ENCODE peak calls at places on chromosome 15, in seven cellular contexts. One of them, this sample, is unnamed.

GRCh38 chr15:57245130-57245529 is 131.2 kb upstream of the CGNL1 start:
- DNase-seq in cardiac muscle cell: peak
- DNase-seq in astrocyte: no peak
- DNase-seq in psoas muscle: no peak
- DNase-seq in A549: no peak
- DNase-seq in AG04450: no peak
- DNase-seq in heart right ventricle: no peak
- DNase-seq in this sample: no peak

GRCh38 chr15:80875568-80875967 is 96.4 kb downstream of the CEMIP start:
- DNase-seq in psoas muscle: peak
- DNase-seq in heart right ventricle: peak
- DNase-seq in A549: no peak
- DNase-seq in cardiac muscle cell: no peak
- DNase-seq in astrocyte: peak
- DNase-seq in AG04450: no peak
- DNase-seq in this sample: peak

GRCh38 chr15:28103831-28104230 is 4.7 kb upstream of the OCA2 start:
- DNase-seq in psoas muscle: no peak
- DNase-seq in A549: no peak
- DNase-seq in cardiac muscle cell: no peak
- DNase-seq in astrocyte: no peak
- DNase-seq in heart right ventricle: no peak
- DNase-seq in AG04450: no peak
- DNase-seq in this sample: no peak

GRCh38 chr15:72161351-72162132 is 36.0 kb downstream of the GRAMD2A start:
- DNase-seq in A549: no peak
- DNase-seq in cardiac muscle cell: no peak
- DNase-seq in heart right ventricle: no peak
- DNase-seq in psoas muscle: no peak
- DNase-seq in astrocyte: no peak
- DNase-seq in AG04450: no peak
- DNase-seq in this sample: no peak

GRCh38 chr15:31332681-31333071 is 6.0 kb downstream of the KLF13 start:
- DNase-seq in A549: no peak
- DNase-seq in psoas muscle: no peak
- DNase-seq in cardiac muscle cell: no peak
- DNase-seq in astrocyte: no peak
- DNase-seq in heart right ventricle: no peak
- DNase-seq in AG04450: no peak
- DNase-seq in this sample: no peak

GRCh38 chr15:38168472-38169057 is 84.1 kb upstream of the SPRED1 start:
- DNase-seq in psoas muscle: no peak
- DNase-seq in cardiac muscle cell: no peak
- DNase-seq in heart right ventricle: no peak
- DNase-seq in A549: no peak
- DNase-seq in AG04450: no peak
- DNase-seq in astrocyte: no peak
- DNase-seq in this sample: no peak

GRCh38 chr15:30990451-30991300 is 752 bp downstream of the MTMR10 start:
- DNase-seq in heart right ventricle: no peak
- DNase-seq in astrocyte: peak
- DNase-seq in A549: no peak
- DNase-seq in cardiac muscle cell: no peak
- DNase-seq in AG04450: no peak
- DNase-seq in psoas muscle: no peak
- DNase-seq in this sample: no peak

GRCh38 chr15:85858586-85859375 is 64.1 kb upstream of the KLHL25 start:
- DNase-seq in cardiac muscle cell: peak
- DNase-seq in AG04450: no peak
- DNase-seq in psoas muscle: peak
- DNase-seq in astrocyte: peak
- DNase-seq in A549: peak
- DNase-seq in heart right ventricle: peak
- DNase-seq in this sample: peak

GRCh38 chr15:74265046-74265639 is 29.0 kb downstream of the CCDC33 start:
- DNase-seq in heart right ventricle: peak
- DNase-seq in A549: no peak
- DNase-seq in psoas muscle: peak
- DNase-seq in AG04450: no peak
- DNase-seq in astrocyte: peak
- DNase-seq in cardiac muscle cell: peak
- DNase-seq in this sample: no peak

GRCh38 chr15:28954466-28955159 is 68.8 kb downstream of the APBA2 start:
- DNase-seq in cardiac muscle cell: no peak
- DNase-seq in heart right ventricle: no peak
- DNase-seq in AG04450: no peak
- DNase-seq in astrocyte: no peak
- DNase-seq in psoas muscle: no peak
- DNase-seq in A549: no peak
- DNase-seq in this sample: no peak

GRCh38 chr15:35719964-35720507 is 174.1 kb upstream of the DPH6 start:
- DNase-seq in psoas muscle: no peak
- DNase-seq in AG04450: no peak
- DNase-seq in astrocyte: peak
- DNase-seq in cardiac muscle cell: no peak
- DNase-seq in A549: no peak
- DNase-seq in heart right ventricle: no peak
- DNase-seq in this sample: no peak

GRCh38 chr15:83445653-83446052 is 1.5 kb upstream of the SH3GL3 start:
- DNase-seq in AG04450: no peak
- DNase-seq in psoas muscle: no peak
- DNase-seq in cardiac muscle cell: no peak
- DNase-seq in A549: no peak
- DNase-seq in astrocyte: no peak
- DNase-seq in heart right ventricle: no peak
- DNase-seq in this sample: no peak

GRCh38 chr15:92803852-92804609 is 96.1 kb upstream of the CHD2 start:
- DNase-seq in psoas muscle: peak
- DNase-seq in A549: peak
- DNase-seq in heart right ventricle: peak
- DNase-seq in cardiac muscle cell: peak
- DNase-seq in AG04450: peak
- DNase-seq in astrocyte: peak
- DNase-seq in this sample: peak

GRCh38 chr15:69222002-69222474 is 61.6 kb downstream of the GLCE start:
- DNase-seq in cardiac muscle cell: no peak
- DNase-seq in astrocyte: no peak
- DNase-seq in A549: no peak
- DNase-seq in heart right ventricle: no peak
- DNase-seq in psoas muscle: no peak
- DNase-seq in AG04450: no peak
- DNase-seq in this sample: no peak

GRCh38 chr15:88454231-88454630 is 13.0 kb downstream of the MRPL46 start:
- DNase-seq in cardiac muscle cell: peak
- DNase-seq in astrocyte: peak
- DNase-seq in heart right ventricle: no peak
- DNase-seq in AG04450: no peak
- DNase-seq in A549: no peak
- DNase-seq in psoas muscle: no peak
- DNase-seq in this sample: no peak

GRCh38 chr15:22918056-22918455 is 62.1 kb downstream of the CYFIP1 start:
- DNase-seq in heart right ventricle: no peak
- DNase-seq in astrocyte: peak
- DNase-seq in psoas muscle: no peak
- DNase-seq in cardiac muscle cell: no peak
- DNase-seq in A549: peak
- DNase-seq in AG04450: no peak
- DNase-seq in this sample: no peak

GRCh38 chr15:98649621-98649995 is 1.3 kb downstream of the IGF1R start:
- DNase-seq in A549: no peak
- DNase-seq in AG04450: no peak
- DNase-seq in psoas muscle: peak
- DNase-seq in astrocyte: no peak
- DNase-seq in cardiac muscle cell: no peak
- DNase-seq in heart right ventricle: peak
- DNase-seq in this sample: no peak

GRCh38 chr15:82750831-82751181 is 41.1 kb upstream of the AP3B2 start:
- DNase-seq in astrocyte: no peak
- DNase-seq in AG04450: no peak
- DNase-seq in psoas muscle: peak
- DNase-seq in heart right ventricle: no peak
- DNase-seq in cardiac muscle cell: peak
- DNase-seq in A549: peak
- DNase-seq in this sample: no peak

GRCh38 chr15:63997715-63998442 is 48.4 kb downstream of the DAPK2 start:
- DNase-seq in astrocyte: no peak
- DNase-seq in heart right ventricle: no peak
- DNase-seq in psoas muscle: no peak
- DNase-seq in cardiac muscle cell: no peak
- DNase-seq in AG04450: no peak
- DNase-seq in A549: no peak
- DNase-seq in this sample: no peak

GRCh38 chr15:68430471-68431036 is 1.4 kb downstream of the ITGA11 start:
- DNase-seq in psoas muscle: no peak
- DNase-seq in astrocyte: no peak
- DNase-seq in heart right ventricle: no peak
- DNase-seq in A549: no peak
- DNase-seq in cardiac muscle cell: no peak
- DNase-seq in AG04450: no peak
- DNase-seq in this sample: peak

DNA sequence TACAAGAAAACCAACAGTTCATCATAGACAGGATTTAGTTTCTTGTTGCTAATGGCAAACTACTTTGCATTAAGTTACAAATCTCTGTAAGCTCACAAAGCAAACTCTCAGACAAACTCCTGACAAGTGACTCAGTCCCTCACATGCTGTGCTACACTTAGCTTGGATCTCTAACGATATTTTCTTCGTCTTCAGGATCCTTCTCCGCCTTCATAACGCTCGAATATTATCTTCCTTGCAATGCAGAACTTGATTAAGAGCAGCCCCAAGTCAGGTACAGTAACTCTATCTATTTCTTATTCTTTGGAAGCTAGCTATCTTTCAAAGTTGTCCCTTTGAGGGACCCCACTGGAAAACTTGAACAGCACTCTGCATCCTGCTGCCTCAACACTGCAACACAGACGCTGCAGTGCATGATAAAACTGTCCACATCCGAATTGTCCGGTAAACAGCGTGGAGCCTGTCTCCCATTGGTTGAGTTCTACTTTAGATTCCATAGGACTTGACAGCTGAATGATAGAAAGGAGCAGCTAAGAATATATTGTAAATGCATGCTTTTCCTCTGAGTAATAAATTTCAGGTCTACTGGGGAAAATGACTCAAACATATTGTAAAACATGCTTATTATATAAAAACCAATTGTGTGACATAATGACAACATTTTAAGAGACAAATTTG is 61.3 kb downstream of the UACA start:
- DNase-seq in cardiac muscle cell: peak
- DNase-seq in astrocyte: peak
- DNase-seq in heart right ventricle: peak
- DNase-seq in AG04450: no peak
- DNase-seq in A549: peak
- DNase-seq in psoas muscle: no peak
- DNase-seq in this sample: no peak
- H3K4me3 ChIP-seq in cardiac muscle cell: peak
- H3K4me3 ChIP-seq in astrocyte: peak
- H3K4me3 ChIP-seq in heart right ventricle: peak
- H3K4me3 ChIP-seq in AG04450: peak
- H3K4me3 ChIP-seq in A549: no peak
- H3K4me3 ChIP-seq in psoas muscle: peak
- H3K4me3 ChIP-seq in this sample: peak

DNA sequence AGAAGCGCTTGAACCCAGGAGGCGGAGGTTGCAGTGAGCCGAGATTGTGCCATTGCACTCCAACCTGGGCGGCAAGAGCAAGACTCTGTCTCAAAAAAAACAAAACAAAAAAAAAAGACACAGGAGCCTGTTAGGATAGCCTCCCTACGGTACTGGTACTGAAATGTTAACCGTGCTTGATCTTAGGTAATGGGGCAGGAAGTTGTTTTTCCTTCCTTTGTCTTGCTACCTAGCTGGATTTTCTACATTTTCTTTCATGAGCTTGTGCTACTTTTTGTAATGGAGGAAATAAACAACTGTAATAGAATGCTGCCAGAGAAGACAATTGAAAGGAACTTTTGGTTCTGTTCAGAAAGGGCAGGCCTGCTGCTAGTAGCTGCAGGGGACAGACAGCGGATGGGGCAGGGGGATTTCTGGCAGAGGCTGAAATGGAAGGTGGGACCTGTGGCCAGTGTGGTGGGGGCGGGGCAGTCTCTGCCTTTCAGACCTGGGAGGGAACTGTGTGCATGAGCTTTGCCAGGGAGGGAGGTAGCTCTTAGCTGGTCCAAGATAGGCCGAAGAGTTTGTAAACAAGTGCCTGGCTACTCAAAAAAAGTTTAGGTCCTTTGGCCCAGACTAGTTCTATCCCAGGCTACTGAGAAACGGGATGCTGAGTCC is 49.0 kb upstream of the SEMA4B start:
- DNase-seq in AG04450: no peak
- DNase-seq in astrocyte: no peak
- DNase-seq in heart right ventricle: no peak
- DNase-seq in A549: no peak
- DNase-seq in psoas muscle: no peak
- DNase-seq in cardiac muscle cell: no peak
- DNase-seq in this sample: no peak
- H3K27ac ChIP-seq in AG04450: no peak
- H3K27ac ChIP-seq in astrocyte: no peak
- H3K27ac ChIP-seq in heart right ventricle: no peak
- H3K27ac ChIP-seq in A549: no peak
- H3K27ac ChIP-seq in psoas muscle: no peak
- H3K27ac ChIP-seq in cardiac muscle cell: no peak
- H3K27ac ChIP-seq in this sample: no peak

GRCh38 chr15:52251144-52251860 is 44.3 kb downstream of the MYO5C start:
- DNase-seq in cardiac muscle cell: no peak
- DNase-seq in A549: no peak
- DNase-seq in astrocyte: peak
- DNase-seq in psoas muscle: no peak
- DNase-seq in AG04450: no peak
- DNase-seq in heart right ventricle: no peak
- DNase-seq in this sample: no peak

GRCh38 chr15:52241489-52241888 is 50.3 kb upstream of the GNB5 start:
- DNase-seq in heart right ventricle: no peak
- DNase-seq in astrocyte: no peak
- DNase-seq in cardiac muscle cell: no peak
- DNase-seq in psoas muscle: no peak
- DNase-seq in AG04450: no peak
- DNase-seq in A549: no peak
- DNase-seq in this sample: no peak

GRCh38 chr15:52243697-52244555 is 51.7 kb downstream of the MYO5C start:
- DNase-seq in AG04450: no peak
- DNase-seq in A549: no peak
- DNase-seq in astrocyte: no peak
- DNase-seq in psoas muscle: no peak
- DNase-seq in heart right ventricle: no peak
- DNase-seq in cardiac muscle cell: no peak
- DNase-seq in this sample: no peak

GRCh38 chr15:52247481-52247880 is 48.1 kb downstream of the MYO5C start:
- DNase-seq in heart right ventricle: no peak
- DNase-seq in psoas muscle: no peak
- DNase-seq in AG04450: no peak
- DNase-seq in astrocyte: no peak
- DNase-seq in A549: no peak
- DNase-seq in cardiac muscle cell: no peak
- DNase-seq in this sample: no peak

GRCh38 chr15:52247032-52247431 is 48.6 kb downstream of the MYO5C start:
- DNase-seq in heart right ventricle: no peak
- DNase-seq in astrocyte: peak
- DNase-seq in AG04450: peak
- DNase-seq in A549: no peak
- DNase-seq in psoas muscle: no peak
- DNase-seq in cardiac muscle cell: peak
- DNase-seq in this sample: no peak
- H3K4me3 ChIP-seq in heart right ventricle: no peak
- H3K4me3 ChIP-seq in astrocyte: no peak
- H3K4me3 ChIP-seq in AG04450: no peak
- H3K4me3 ChIP-seq in A549: no peak
- H3K4me3 ChIP-seq in psoas muscle: no peak
- H3K4me3 ChIP-seq in cardiac muscle cell: no peak
- H3K4me3 ChIP-seq in this sample: no peak

GRCh38 chr15:40766906-40767837 is 2.6 kb upstream of the C15orf62 start:
- DNase-seq in AG04450: no peak
- DNase-seq in heart right ventricle: no peak
- DNase-seq in cardiac muscle cell: peak
- DNase-seq in A549: peak
- DNase-seq in psoas muscle: no peak
- DNase-seq in astrocyte: peak
- DNase-seq in this sample: no peak
- H3K27ac ChIP-seq in AG04450: no peak
- H3K27ac ChIP-seq in heart right ventricle: no peak
- H3K27ac ChIP-seq in cardiac muscle cell: no peak
- H3K27ac ChIP-seq in A549: no peak
- H3K27ac ChIP-seq in psoas muscle: no peak
- H3K27ac ChIP-seq in astrocyte: no peak
- H3K27ac ChIP-seq in this sample: no peak

This sample was measured in right atrium auricular region.